ENCODE peak calls at places on chromosomes 2 and 18, in six cellular contexts. One of them, this sample, is unnamed.

GRCh38 chr2:232038251-232038897 is 76.9 kb downstream of the DIS3L2 start:
- DNase-seq in nephron progenitor cell: no peak
- DNase-seq in left cardiac atrium: no peak
- DNase-seq in HCEC 1CT: no peak
- DNase-seq in sigmoid colon: no peak
- DNase-seq in mucosa of gallbladder: no peak
- DNase-seq in this sample: no peak

GRCh38 chr2:44715671-44716077 is 225.8 kb upstream of the SIX3 start:
- DNase-seq in nephron progenitor cell: no peak
- DNase-seq in left cardiac atrium: no peak
- DNase-seq in HCEC 1CT: peak
- DNase-seq in sigmoid colon: no peak
- DNase-seq in mucosa of gallbladder: no peak
- DNase-seq in this sample: peak

GRCh38 chr2:206160124-206160806 is 570 bp downstream of the EEF1B2 start:
- DNase-seq in nephron progenitor cell: no peak
- DNase-seq in left cardiac atrium: no peak
- DNase-seq in HCEC 1CT: no peak
- DNase-seq in sigmoid colon: no peak
- DNase-seq in mucosa of gallbladder: no peak
- DNase-seq in this sample: peak

GRCh38 chr2:47321411-47322031 is 81.4 kb upstream of the MSH2 start:
- DNase-seq in nephron progenitor cell: no peak
- DNase-seq in left cardiac atrium: no peak
- DNase-seq in HCEC 1CT: no peak
- DNase-seq in sigmoid colon: no peak
- DNase-seq in mucosa of gallbladder: no peak
- DNase-seq in this sample: no peak

GRCh38 chr18:37565985-37566478 is 434 bp upstream of the CELF4 start:
- DNase-seq in nephron progenitor cell: peak
- DNase-seq in left cardiac atrium: peak
- DNase-seq in HCEC 1CT: no peak
- DNase-seq in sigmoid colon: peak
- DNase-seq in mucosa of gallbladder: peak
- DNase-seq in this sample: no peak

GRCh38 chr2:180618570-180618969 is 361.8 kb upstream of the UBE2E3 start:
- DNase-seq in nephron progenitor cell: no peak
- DNase-seq in left cardiac atrium: no peak
- DNase-seq in HCEC 1CT: peak
- DNase-seq in sigmoid colon: no peak
- DNase-seq in mucosa of gallbladder: no peak
- DNase-seq in this sample: peak

GRCh38 chr2:10668402-10669012 is 21.3 kb downstream of the NOL10 start:
- DNase-seq in nephron progenitor cell: peak
- DNase-seq in left cardiac atrium: no peak
- DNase-seq in HCEC 1CT: peak
- DNase-seq in sigmoid colon: no peak
- DNase-seq in mucosa of gallbladder: peak
- DNase-seq in this sample: peak

GRCh38 chr18:39350916-39351315 is 1785.3 kb upstream of the CELF4 start:
- DNase-seq in nephron progenitor cell: no peak
- DNase-seq in left cardiac atrium: no peak
- DNase-seq in HCEC 1CT: no peak
- DNase-seq in sigmoid colon: no peak
- DNase-seq in mucosa of gallbladder: no peak
- DNase-seq in this sample: no peak

GRCh38 chr2:216626168-216626874 is 6.9 kb upstream of the IGFBP2 start:
- DNase-seq in nephron progenitor cell: no peak
- DNase-seq in left cardiac atrium: no peak
- DNase-seq in HCEC 1CT: no peak
- DNase-seq in sigmoid colon: no peak
- DNase-seq in mucosa of gallbladder: no peak
- DNase-seq in this sample: no peak

GRCh38 chr2:101238930-101239759 is 13.5 kb upstream of the CNOT11 start:
- DNase-seq in nephron progenitor cell: no peak
- DNase-seq in left cardiac atrium: no peak
- DNase-seq in HCEC 1CT: no peak
- DNase-seq in sigmoid colon: no peak
- DNase-seq in mucosa of gallbladder: peak
- DNase-seq in this sample: no peak

This sample was measured in ELR.